ENCODE peak calls at places on chromosomes 16 and 17, in five cellular contexts. O is MM.1S, T is cardiac muscle cell, I is psoas muscle, Z is mammary epithelial cell. Y is an unnamed sample. For H3K36me3, the result is how much of the 10 kb centered on the place peaks cover.

GRCh38 chr17:28384281-28385036 is 13.0 kb downstream of the SARM1 start:
- DNase-seq in O (peak), T (no peak), I (no peak), Z (no peak), Y (peak)

GRCh38 chr16:49867234-49867633 is 11.3 kb upstream of the ZNF423 start:
- DNase-seq in O (no peak), T (no peak), I (no peak), Z (no peak), Y (no peak)

GRCh38 chr17:58079300-58080033 is 3.8 kb upstream of the DYNLL2 start:
- DNase-seq in O (no peak), T (no peak), I (no peak), Z (no peak), Y (no peak)

GRCh38 chr16:6008656-6009055 is 911.1 kb upstream of the EEF2KMT start:
- DNase-seq in O (no peak), T (no peak), I (no peak), Z (no peak), Y (no peak)

GRCh38 chr17:57874434-57875108 is 24.7 kb upstream of the MRPS23 start:
- DNase-seq in O (no peak), T (peak), I (peak), Z (peak), Y (peak)

GRCh38 chr17:14201595-14201994 is 35.1 kb downstream of the CDRT15 start:
- DNase-seq in O (no peak), T (no peak), I (no peak), Z (no peak), Y (no peak)

GRCh38 chr17:71224824-71225575 is 895.8 kb upstream of the SOX9 start:
- DNase-seq in O (no peak), T (peak), I (no peak), Z (peak), Y (no peak)

GRCh38 chr17:51298508-51299371 is 38.4 kb downstream of the UTP18 start:
- DNase-seq in O (peak), T (peak), I (no peak), Z (peak), Y (no peak)

GRCh38 chr17:4130715-4131114 is 12.1 kb downstream of the ZZEF1 start:
- DNase-seq in O (no peak), T (no peak), I (no peak), Z (no peak), Y (no peak)

GRCh38 chr17:79749156-79749815 is 18.5 kb downstream of the ENPP7 start:
- DNase-seq in O (no peak), T (peak), I (no peak), Z (peak), Y (no peak)

GRCh38 chr16:87409781-87410180 is 17.6 kb downstream of the MAP1LC3B start:
- DNase-seq in O (no peak), T (no peak), I (no peak), Z (no peak), Y (peak)

GRCh38 chr16:70804153-70804728 is 3.3 kb upstream of the VAC14 start:
- DNase-seq in O (no peak), T (peak), I (no peak), Z (peak), Y (no peak)

GRCh38 chr17:4703330-4703691 is 626 bp downstream of the PELP1 start:
- DNase-seq in O (no peak), T (no peak), I (no peak), Z (no peak), Y (no peak)

GRCh38 chr17:40301315-40301714 is 7.7 kb upstream of the RARA start:
- DNase-seq in O (no peak), T (no peak), I (no peak), Z (no peak), Y (no peak)
- TF ChIP-seq CTCF in O (peak), T (no peak), I (peak), Z (no peak), Y (peak)

DNA sequence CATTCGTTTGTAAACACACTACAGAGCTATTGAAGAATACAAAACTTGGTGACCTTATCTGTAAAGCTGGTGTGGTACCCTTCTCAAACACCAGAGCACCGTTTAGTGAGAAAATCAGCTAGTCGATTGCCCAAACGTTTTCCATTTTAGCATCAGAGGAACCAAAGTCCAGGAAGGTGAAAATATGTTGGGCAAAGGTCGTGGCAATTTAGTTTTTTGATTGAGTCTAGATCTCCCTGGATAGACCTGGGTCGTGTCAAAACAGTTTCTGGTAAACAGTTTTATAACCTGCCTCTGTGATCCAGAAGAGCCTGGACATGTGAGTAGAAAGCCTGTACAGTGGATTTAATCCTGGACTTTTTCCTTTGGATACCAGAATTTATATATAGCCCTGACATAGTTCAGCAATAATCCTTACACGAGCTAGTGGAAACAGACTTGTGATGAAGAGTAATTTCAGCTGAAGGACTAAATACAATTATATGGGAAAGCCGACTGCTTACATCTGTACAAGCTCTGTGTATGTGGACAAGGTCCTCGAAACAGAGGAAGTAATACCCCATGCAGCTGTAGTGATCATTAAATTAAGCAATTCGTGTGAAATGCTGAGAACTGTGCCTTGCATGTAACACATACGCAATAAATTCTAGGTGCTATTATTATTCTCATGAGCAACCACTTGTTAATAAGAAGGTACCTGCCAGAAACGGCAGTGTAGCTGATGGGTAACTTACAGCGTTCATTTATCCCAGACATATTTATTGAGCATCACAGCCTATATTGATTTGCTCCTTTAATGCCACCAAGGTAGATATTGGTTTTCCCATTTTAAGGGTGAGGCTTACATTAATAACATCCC is 72.5 kb downstream of the MAP2K6 start:
- DNase-seq in O (no peak), T (no peak), I (no peak), Z (no peak), Y (no peak)
- H3K36me3 ChIP-seq in O (under half), T (under half), I (under half), Z (under half), Y (under half)

GRCh38 chr16:27723711-27724490 is 174.0 kb downstream of the KATNIP start:
- DNase-seq in O (no peak), T (no peak), I (no peak), Z (no peak), Y (no peak)

GRCh38 chr16:27725271-27726010 is 175.5 kb downstream of the KATNIP start:
- DNase-seq in O (no peak), T (no peak), I (no peak), Z (no peak), Y (no peak)

GRCh38 chr16:27722266-27722636 is 172.3 kb downstream of the KATNIP start:
- DNase-seq in O (no peak), T (no peak), I (no peak), Z (no peak), Y (no peak)

GRCh38 chr16:27722892-27723450 is 173.0 kb downstream of the KATNIP start:
- DNase-seq in O (no peak), T (no peak), I (no peak), Z (no peak), Y (no peak)

GRCh38 chr16:27724491-27724878 is 174.5 kb downstream of the KATNIP start:
- DNase-seq in O (no peak), T (no peak), I (no peak), Z (no peak), Y (peak)
- TF ChIP-seq CTCF in O (no peak), T (no peak), I (no peak), Z (no peak), Y (no peak)

GRCh38 chr16:23690771-23691482 is 12.2 kb downstream of the PLK1 start:
- DNase-seq in O (no peak), T (no peak), I (no peak), Z (no peak), Y (no peak)
- H3K36me3 ChIP-seq in O (under half), T (under half), I (half or more), Z (under half), Y (half or more)

DNA sequence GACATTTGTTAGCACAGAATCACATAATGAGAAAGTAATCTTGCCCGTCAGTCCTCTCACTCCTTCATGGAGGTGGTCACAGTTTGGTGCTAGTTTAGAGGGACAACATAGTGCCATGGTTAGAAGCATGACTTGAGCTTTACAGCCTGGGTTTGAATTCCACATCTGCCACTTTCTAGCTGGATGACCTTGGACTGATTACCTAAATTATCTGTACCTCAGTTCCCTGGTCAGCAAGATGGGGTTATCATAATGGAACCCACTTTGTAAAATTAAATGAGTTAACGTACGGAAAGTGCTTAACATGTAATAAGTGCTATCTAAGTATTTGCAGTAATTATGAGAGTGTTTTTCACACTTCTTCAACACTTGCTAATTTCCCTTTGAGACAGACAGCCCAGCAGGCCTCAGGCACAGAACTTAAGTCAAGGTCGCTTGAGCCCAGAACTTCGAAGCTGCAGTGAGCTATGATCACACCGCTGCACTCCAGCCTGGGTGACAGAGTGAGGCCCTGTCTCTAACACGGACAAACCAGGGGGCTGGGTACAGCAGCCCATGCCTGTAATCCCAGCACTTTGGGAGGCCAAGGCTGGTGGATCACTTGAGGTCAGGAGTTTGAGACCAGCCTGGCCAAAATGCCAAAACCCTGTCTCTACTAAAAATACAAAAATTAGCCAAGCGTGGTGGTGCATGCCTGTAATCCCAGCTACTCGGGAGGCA is 7.1 kb downstream of the VWA3A start:
- DNase-seq in O (no peak), T (no peak), I (no peak), Z (no peak), Y (no peak)
- TF ChIP-seq CTCF in O (no peak), T (no peak), I (no peak), Z (no peak), Y (no peak)

GRCh38 chr17:18094409-18094807 is 6.7 kb downstream of the DRG2 start:
- DNase-seq in O (no peak), T (no peak), I (no peak), Z (no peak), Y (no peak)
- H3K36me3 ChIP-seq in O (under half), T (under half), I (half or more), Z (under half), Y (half or more)

GRCh38 chr16:69567031-69567680 is 1.4 kb downstream of the NFAT5 start:
- DNase-seq in O (peak), T (no peak), I (no peak), Z (peak), Y (no peak)
- TF ChIP-seq CTCF in O (peak), T (peak), I (no peak), Z (no peak), Y (peak)